ENCODE peak calls at places on chromosomes 12 and 14, in ten cellular contexts. G is lower lobe of right lung; O is left lung; K is A549; W is Peyer's patch; V is astrocyte; A is naive thymus-derived CD4-positive, alpha-beta T cell; T is heart left ventricle; Y is effector memory CD4-positive, alpha-beta T cell; N is breast epithelium. L is an unnamed sample. For H3K9me3, the result is how much of the 10 kb centered on the place peaks cover.

GRCh38 chr12:79766705-79767464 is 76.1 kb upstream of the PAWR start:
- DNase-seq in G (no peak), O (no peak), K (no peak), W (no peak), V (peak), A (no peak), T (no peak), Y (no peak), N (no peak), L (no peak)

GRCh38 chr12:130192667-130193345 is 30.5 kb downstream of the FZD10 start:
- DNase-seq in G (no peak), O (no peak), K (peak), W (no peak), V (no peak), A (no peak), T (no peak), Y (no peak), N (no peak), L (no peak)

GRCh38 chr14:103123634-103124500 is 606 bp downstream of the TNFAIP2 start:
- DNase-seq in G (peak), O (peak), K (peak), W (no peak), V (no peak), A (no peak), T (peak), Y (no peak), N (no peak), L (peak)

GRCh38 chr14:36625014-36625413 is 36.6 kb upstream of the PAX9 start:
- DNase-seq in G (no peak), O (no peak), K (no peak), W (no peak), V (no peak), A (no peak), T (no peak), Y (no peak), N (no peak), L (no peak)

GRCh38 chr14:56659964-56660551 is 80.5 kb downstream of the TMEM260 start:
- DNase-seq in G (no peak), O (no peak), K (peak), W (no peak), V (peak), A (no peak), T (no peak), Y (no peak), N (no peak), L (no peak)

GRCh38 chr12:98582093-98582492 is 11.4 kb upstream of the SLC25A3 start:
- DNase-seq in G (no peak), O (no peak), K (no peak), W (no peak), V (peak), A (no peak), T (no peak), Y (no peak), N (no peak), L (no peak)

GRCh38 chr14:52315355-52315718 is 1.2 kb downstream of the PTGER2 start:
- DNase-seq in G (peak), O (no peak), K (no peak), W (peak), V (no peak), A (peak), T (no peak), Y (no peak), N (no peak), L (no peak)

GRCh38 chr14:78863143-78863542 is 693.0 kb downstream of the NRXN3 start:
- DNase-seq in G (no peak), O (no peak), K (peak), W (no peak), V (peak), A (no peak), T (no peak), Y (no peak), N (no peak), L (no peak)

GRCh38 chr14:57833304-57833703 is 32.6 kb downstream of the SLC35F4 start:
- DNase-seq in G (no peak), O (no peak), K (peak), W (no peak), V (peak), A (no peak), T (no peak), Y (no peak), N (no peak), L (no peak)

GRCh38 chr14:88326352-88327103 is 3.5 kb upstream of the KCNK10 start:
- DNase-seq in G (no peak), O (no peak), K (no peak), W (no peak), V (no peak), A (no peak), T (no peak), Y (no peak), N (no peak), L (no peak)

GRCh38 chr14:71143391-71144290 is 236.4 kb downstream of the PCNX1 start:
- DNase-seq in G (no peak), O (no peak), K (peak), W (peak), V (peak), A (peak), T (no peak), Y (peak), N (no peak), L (no peak)

GRCh38 chr12:62128186-62128965 is 131.8 kb upstream of the USP15 start:
- DNase-seq in G (no peak), O (no peak), K (no peak), W (no peak), V (no peak), A (no peak), T (no peak), Y (no peak), N (no peak), L (no peak)

GRCh38 chr14:68937790-68938514 is 41.1 kb downstream of the ACTN1 start:
- DNase-seq in G (no peak), O (no peak), K (peak), W (peak), V (no peak), A (peak), T (peak), Y (no peak), N (peak), L (peak)

GRCh38 chr12:34345801-34346200 is 323.5 kb downstream of the ALG10 start:
- DNase-seq in G (no peak), O (no peak), K (no peak), W (no peak), V (no peak), A (no peak), T (no peak), Y (no peak), N (no peak), L (no peak)

GRCh38 chr12:34343345-34343744 is 321.0 kb downstream of the ALG10 start:
- DNase-seq in G (no peak), O (no peak), K (no peak), W (no peak), V (no peak), A (no peak), T (no peak), Y (no peak), N (no peak), L (no peak)

GRCh38 chr12:34344851-34345522 is 322.7 kb downstream of the ALG10 start:
- DNase-seq in G (no peak), O (no peak), K (no peak), W (no peak), V (no peak), A (no peak), T (no peak), Y (no peak), N (no peak), L (no peak)

GRCh38 chr12:34342048-34342447 is 319.8 kb downstream of the ALG10 start:
- DNase-seq in G (no peak), O (no peak), K (no peak), W (no peak), V (no peak), A (no peak), T (no peak), Y (no peak), N (no peak), L (no peak)

DNA sequence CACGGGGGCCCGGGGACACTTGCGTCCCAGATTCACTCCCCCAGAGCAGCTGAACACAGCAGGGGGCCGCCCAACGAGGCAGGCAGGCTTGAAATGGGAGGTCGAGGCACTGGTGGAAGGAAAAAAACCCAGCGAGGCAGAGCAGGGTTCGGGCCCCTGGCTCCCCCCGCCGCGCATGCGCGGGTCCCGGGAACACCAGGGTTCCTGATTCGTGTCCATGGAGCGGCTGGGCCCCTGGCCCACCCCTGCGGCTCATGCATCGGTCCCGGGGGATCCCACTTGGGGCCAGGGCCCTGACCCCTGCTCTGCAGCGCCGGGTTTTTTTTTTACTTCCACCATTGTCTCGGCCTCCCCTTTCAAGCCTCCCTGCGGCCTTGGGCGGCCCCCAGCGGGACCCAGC is 321.5 kb downstream of the ALG10 start:
- DNase-seq in G (no peak), O (no peak), K (no peak), W (no peak), V (no peak), A (no peak), T (no peak), Y (no peak), N (no peak), L (no peak)
- H3K9me3 ChIP-seq in G (under half), O (under half), K (under half), W (under half), V (under half), A (half or more), T (under half), Y (under half), N (half or more), L (under half)

GRCh38 chr14:23887536-23887935 is 66.0 kb upstream of the DHRS4 start:
- DNase-seq in G (no peak), O (no peak), K (no peak), W (no peak), V (no peak), A (no peak), T (no peak), Y (no peak), N (no peak), L (no peak)
- H3K9me3 ChIP-seq in G (under half), O (under half), K (under half), W (under half), V (under half), A (under half), T (under half), Y (under half), N (under half), L (under half)

GRCh38 chr12:126337556-126337955 is 1272.3 kb downstream of the AACS start:
- DNase-seq in G (no peak), O (no peak), K (no peak), W (no peak), V (peak), A (no peak), T (no peak), Y (no peak), N (no peak), L (no peak)
- H3K9me3 ChIP-seq in G (under half), O (under half), K (under half), W (under half), V (under half), A (under half), T (under half), Y (under half), N (under half), L (under half)

GRCh38 chr12:34190054-34190453 is 167.8 kb downstream of the ALG10 start:
- DNase-seq in G (no peak), O (no peak), K (no peak), W (no peak), V (no peak), A (no peak), T (no peak), Y (no peak), N (no peak), L (no peak)
- H3K9me3 ChIP-seq in G (under half), O (under half), K (under half), W (under half), V (under half), A (under half), T (under half), Y (under half), N (under half), L (under half)

GRCh38 chr14:99589651-99590530 is 14.1 kb downstream of the CCDC85C start:
- DNase-seq in G (no peak), O (no peak), K (no peak), W (no peak), V (no peak), A (no peak), T (no peak), Y (no peak), N (no peak), L (no peak)
- H3K9me3 ChIP-seq in G (under half), O (under half), K (under half), W (under half), V (under half), A (under half), T (under half), Y (under half), N (under half), L (under half)

DNA sequence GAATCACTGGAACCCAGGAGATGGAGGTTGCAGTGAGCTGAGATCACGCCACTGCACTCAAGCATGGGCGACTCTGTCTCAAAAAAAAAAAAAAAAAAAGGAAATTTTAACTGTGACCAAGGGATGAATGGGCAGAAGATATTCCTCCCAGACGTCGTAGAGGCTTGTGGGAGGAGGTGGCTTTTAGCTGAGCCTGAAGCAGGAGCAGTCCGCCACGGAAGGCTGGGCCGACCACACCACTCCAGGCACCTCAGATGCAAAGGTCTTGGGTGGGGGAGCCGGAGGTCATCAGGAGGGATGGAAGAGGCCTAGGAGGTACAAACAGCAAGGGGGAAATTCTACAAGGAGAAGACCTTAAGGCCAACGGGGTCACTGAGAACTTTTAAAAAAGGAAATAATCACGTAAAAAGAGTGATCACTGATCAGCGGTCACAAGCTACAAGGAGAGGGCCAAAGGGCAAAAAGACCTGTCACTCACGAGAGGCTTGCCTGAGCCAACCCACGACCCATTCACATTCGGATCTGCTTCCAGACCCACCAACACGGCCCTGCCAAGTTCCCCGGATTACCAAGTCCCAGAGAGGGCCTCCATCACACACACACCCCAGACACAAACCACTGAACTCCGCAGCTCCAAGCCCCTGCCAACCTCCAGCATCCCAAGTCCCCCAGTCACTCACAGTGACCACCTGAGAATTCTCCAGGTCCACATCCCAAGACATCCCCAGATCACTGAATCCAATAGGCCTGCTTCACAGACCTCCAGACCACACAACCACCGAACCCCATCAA is 3.5 kb downstream of the ZNF605 start:
- DNase-seq in G (no peak), O (no peak), K (no peak), W (peak), V (no peak), A (no peak), T (no peak), Y (no peak), N (no peak), L (no peak)
- H3K9me3 ChIP-seq in G (under half), O (under half), K (half or more), W (under half), V (under half), A (under half), T (under half), Y (under half), N (half or more), L (half or more)